ENCODE peak calls at places on chromosomes 13 and 19, in seven cellular contexts. M, X, O, N, V, C and H are unnamed samples.

GRCh38 chr19:18795540-18795939 is 4.4 kb upstream of the COMP start:
- DNase-seq in N (no peak), O (no peak), X (peak; percentile 65), V (peak; percentile 22), C (no peak), M (no peak), H (no peak)

GRCh38 chr13:50323440-50324070 is 308.3 kb downstream of the KCNRG start:
- DNase-seq in C (peak; percentile 96), X (peak; percentile 59), M (no peak), O (peak; percentile 90), N (peak; percentile 80), V (peak; percentile 97), H (peak; percentile 87)

GRCh38 chr19:6060600-6061391 is 49.5 kb downstream of the RFX2 start:
- DNase-seq in N (no peak), V (peak; percentile 87), X (peak; percentile 16), M (peak; percentile 94), O (peak; percentile 56), C (peak; percentile 16), H (no peak)

GRCh38 chr19:49113762-49114629 is at the start of gene LIN7B:
- DNase-seq in N (no peak), C (peak; percentile 54), X (peak; percentile 72), V (peak; percentile 14), M (peak; percentile 83), O (peak; percentile 35), H (peak; percentile 54)

GRCh38 chr19:15562145-15562544 is 52.9 kb upstream of the CYP4F8 start:
- DNase-seq in O (no peak), X (no peak), C (no peak), N (no peak), M (no peak), V (no peak), H (no peak)

GRCh38 chr19:42965204-42965603 is 28.2 kb upstream of the PSG7 start:
- DNase-seq in M (no peak), X (no peak), N (no peak), O (peak; percentile 1), C (peak; percentile 87), V (peak; percentile 79), H (peak; percentile 15)

GRCh38 chr13:37618554-37618953 is 20.0 kb upstream of the POSTN start:
- DNase-seq in V (peak; percentile 91), N (peak; percentile 40), X (peak; percentile 81), O (peak; percentile 81), C (peak; percentile 84), M (no peak), H (peak; percentile 89)

GRCh38 chr13:35964764-35965163 is 166.4 kb downstream of the DCLK1 start:
- DNase-seq in N (no peak), C (peak; percentile 68), X (peak; percentile 73), M (no peak), V (no peak), O (peak; percentile 34), H (peak; percentile 94)

GRCh38 chr13:106374631-106375030 is 160.8 kb downstream of the EFNB2 start:
- DNase-seq in X (no peak), C (no peak), V (no peak), O (no peak), M (no peak), N (no peak), H (no peak)

GRCh38 chr13:106375085-106375484 is 160.4 kb downstream of the EFNB2 start:
- DNase-seq in V (no peak), M (no peak), N (no peak), X (no peak), O (no peak), C (no peak), H (no peak)

GRCh38 chr13:106377341-106377740 is 158.1 kb downstream of the EFNB2 start:
- DNase-seq in X (no peak), C (no peak), O (no peak), V (no peak), N (no peak), M (no peak), H (no peak)

GRCh38 chr13:106378263-106378662 is 157.2 kb downstream of the EFNB2 start:
- DNase-seq in M (no peak), N (no peak), C (no peak), V (no peak), X (no peak), O (no peak), H (no peak)

GRCh38 chr13:106376411-106377112 is 158.9 kb downstream of the EFNB2 start:
- DNase-seq in V (peak; percentile 97), M (no peak), N (peak; percentile 92), X (peak; percentile 79), C (peak; percentile 95), O (peak; percentile 98), H (peak; percentile 99)
- TF ChIP-seq CTCF in V (peak; percentile 51), M (peak; percentile 2), N (peak; percentile 30), X (peak; percentile 21), C (no peak), O (peak; percentile 58), H (peak; percentile 80)

GRCh38 chr13:26819067-26819466 is 58.5 kb upstream of the GPR12 start:
- DNase-seq in N (no peak), M (no peak), C (no peak), X (no peak), O (no peak), V (no peak), H (no peak)

GRCh38 chr13:26816876-26817275 is 56.3 kb upstream of the GPR12 start:
- DNase-seq in X (no peak), V (no peak), N (no peak), O (no peak), C (no peak), M (no peak), H (no peak)

GRCh38 chr13:26821766-26822165 is 61.2 kb upstream of the GPR12 start:
- DNase-seq in X (no peak), V (no peak), O (no peak), C (no peak), M (peak; percentile 1), N (no peak), H (no peak)
- H3K4me3 ChIP-seq in X (no peak overlapping the region), V (no peak overlapping the region), O (no peak overlapping the region), C (no peak overlapping the region), M (no peak overlapping the region), N (no peak overlapping the region), H (no peak overlapping the region)

GRCh38 chr13:79581870-79582315 is 100.9 kb downstream of the NDFIP2 start:
- DNase-seq in M (peak; percentile 11), N (peak; percentile 23), C (peak; percentile 3), O (peak; percentile 37), V (peak; percentile 23), X (peak; percentile 74), H (peak; percentile 60)
- TF ChIP-seq CTCF in M (no peak), N (no peak), C (no peak), O (no peak), V (no peak), X (no peak), H (no peak)

DNA sequence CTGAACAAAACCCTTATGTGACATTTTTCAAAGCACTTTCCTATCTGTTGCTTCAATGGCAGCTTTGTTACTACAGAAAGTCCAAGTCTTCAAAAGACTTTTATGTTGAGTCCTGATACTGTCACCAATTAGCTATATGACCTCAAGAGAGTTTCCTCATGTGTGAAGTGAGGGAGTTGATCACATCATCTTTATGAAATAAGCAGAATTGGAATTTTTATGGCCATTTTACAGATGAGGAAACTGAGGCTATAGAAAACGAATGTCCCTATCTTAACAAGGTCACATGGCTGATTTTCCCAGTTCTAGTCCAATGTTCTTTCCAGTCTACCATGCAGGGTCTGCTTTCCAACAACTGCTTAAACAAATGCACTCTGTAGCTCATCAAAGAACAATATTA is 2.6 kb downstream of the TNFRSF19 start:
- DNase-seq in C (no peak), V (no peak), N (no peak), O (no peak), M (no peak), X (no peak), H (no peak)
- H3K4me3 ChIP-seq in C (peak overlapping the region; percentile 53), V (peak overlapping the region; percentile 70), N (no peak overlapping the region), O (no peak overlapping the region), M (no peak overlapping the region), X (no peak overlapping the region), H (no peak overlapping the region)